ENCODE peak calls at places on chromosome 1, in four cellular contexts. R, Q, O and A are unnamed samples.
A peak's percentile ranks its signal among the peaks of the same experiment; 100 is the strongest.

GRCh38 chr1:204567067-204567466 is 50.9 kb downstream of the MDM4 start:
- DNase-seq in R (no peak), Q (no peak), O (no peak), A (no peak)

GRCh38 chr1:242784074-242784473 is 259.6 kb upstream of the PLD5 start:
- DNase-seq in R (no peak), Q (no peak), O (no peak), A (no peak)

GRCh38 chr1:31818204-31818603 is 2.4 kb upstream of the SPOCD1 start:
- DNase-seq in R (no peak), Q (no peak), O (no peak), A (no peak)

GRCh38 chr1:19361231-19362147 is 49.4 kb downstream of the SLC66A1 start:
- DNase-seq in R (no peak), Q (peak; percentile 21), O (no peak), A (no peak)

GRCh38 chr1:183300395-183300794 is 114.3 kb downstream of the LAMC2 start:
- DNase-seq in R (no peak), Q (no peak), O (no peak), A (no peak)

GRCh38 chr1:183163311-183163710 is 22.8 kb upstream of the LAMC2 start:
- DNase-seq in R (peak; percentile 94), Q (peak; percentile 92), O (no peak), A (no peak)

GRCh38 chr1:24868016-24868875 is 61.8 kb downstream of the RUNX3 start:
- DNase-seq in R (no peak), Q (no peak), O (no peak), A (no peak)

GRCh38 chr1:7675431-7676273 is 95.4 kb upstream of the VAMP3 start:
- DNase-seq in R (no peak), Q (no peak), O (no peak), A (no peak)

GRCh38 chr1:191368891-191369654 is 789.2 kb upstream of the RGS18 start:
- DNase-seq in R (peak; percentile 2), Q (peak; percentile 3), O (no peak), A (no peak)

GRCh38 chr1:39332291-39332690 is 127.8 kb downstream of the MACF1 start:
- DNase-seq in R (no peak), Q (no peak), O (no peak), A (no peak)

GRCh38 chr1:204077979-204078696 is 5.2 kb downstream of the SOX13 start:
- DNase-seq in R (no peak), Q (no peak), O (no peak), A (no peak)

GRCh38 chr1:89609781-89610456 is 23.0 kb upstream of the LRRC8C start:
- DNase-seq in R (no peak), Q (no peak), O (no peak), A (no peak)

GRCh38 chr1:30472526-30472925 is 250.9 kb downstream of the MATN1 start:
- DNase-seq in R (no peak), Q (no peak), O (no peak), A (no peak)

GRCh38 chr1:243471026-243471685 is 215.3 kb downstream of the SDCCAG8 start:
- DNase-seq in R (no peak), Q (no peak), O (peak; percentile 100), A (no peak)

GRCh38 chr1:3668585-3669300 is 16.4 kb downstream of the TP73 start:
- DNase-seq in R (peak; percentile 28), Q (no peak), O (no peak), A (peak; percentile 69)

GRCh38 chr1:225119307-225119706 is 189.8 kb downstream of the DNAH14 start:
- DNase-seq in R (peak; percentile 1), Q (peak; percentile 58), O (no peak), A (no peak)

GRCh38 chr1:31609512-31609911 is 8.0 kb upstream of the HCRTR1 start:
- DNase-seq in R (no peak), Q (no peak), O (no peak), A (no peak)

GRCh38 chr1:185367218-185367617 is 50.2 kb upstream of the IVNS1ABP start:
- DNase-seq in R (no peak), Q (no peak), O (no peak), A (no peak)

GRCh38 chr1:32741417-32742131 is 39.0 kb upstream of the SYNC start:
- DNase-seq in R (peak; percentile 37), Q (peak; percentile 15), O (peak; percentile 9), A (no peak)

GRCh38 chr1:152107984-152108898 is 7.0 kb downstream of the TCHH start:
- DNase-seq in R (peak; percentile 68), Q (peak; percentile 80), O (no peak), A (no peak)

GRCh38 chr1:234746798-234747196 is 136.8 kb upstream of the IRF2BP2 start:
- DNase-seq in R (no peak), Q (no peak), O (no peak), A (no peak)

GRCh38 chr1:11324562-11324961 is 51.6 kb downstream of the UBIAD1 start:
- DNase-seq in R (no peak), Q (no peak), O (no peak), A (no peak)

GRCh38 chr1:112870887-112871646 is 84.9 kb downstream of the SLC16A1 start:
- DNase-seq in R (no peak), Q (no peak), O (no peak), A (no peak)

GRCh38 chr1:204192589-204193352 is 3.5 kb downstream of the KISS1 start:
- DNase-seq in R (no peak), Q (no peak), O (no peak), A (no peak)

GRCh38 chr1:48205547-48205946 is 17.0 kb upstream of the SLC5A9 start:
- DNase-seq in R (no peak), Q (no peak), O (no peak), A (no peak)

GRCh38 chr1:244796719-244797406 is 38.6 kb upstream of the COX20 start:
- DNase-seq in R (peak; percentile 58), Q (peak; percentile 32), O (peak; percentile 73), A (peak; percentile 38)